ENCODE peak calls at places on chromosome 18, in nine cellular contexts. L is lower leg skin, E is heart right ventricle, C is HFF-Myc, F is epithelial cell of esophagus, A is endodermal cell, X is A673, V is GM23338, S is BE2C. H is an unnamed sample.

GRCh38 chr18:55838841-55839240 is 250.8 kb upstream of the TCF4 start:
- DNase-seq in L (no peak), F (no peak), X (no peak), E (no peak), A (no peak), C (no peak), S (no peak), V (no peak), H (no peak)

GRCh38 chr18:62610509-62611394 is 87.9 kb downstream of the ZCCHC2 start:
- DNase-seq in S (no peak), A (peak), C (no peak), E (no peak), X (no peak), V (peak), L (no peak), F (no peak), H (peak)

GRCh38 chr18:64717026-64717425 is 568.1 kb upstream of the LINC00305 start:
- DNase-seq in C (no peak), L (no peak), V (no peak), F (peak), A (no peak), E (no peak), X (no peak), S (no peak), H (no peak)

GRCh38 chr18:77114564-77115391 is 17.8 kb downstream of the MBP start:
- DNase-seq in V (no peak), L (peak), F (peak), X (no peak), E (peak), S (no peak), A (peak), C (no peak), H (no peak)

GRCh38 chr18:7822435-7823425 is 255.6 kb downstream of the PTPRM start:
- DNase-seq in A (peak), E (peak), F (no peak), C (no peak), V (no peak), L (no peak), X (no peak), S (no peak), H (no peak)

GRCh38 chr18:54957987-54958386 is 1.3 kb downstream of the CCDC68 start:
- DNase-seq in E (no peak), F (peak), X (no peak), V (peak), S (no peak), C (no peak), L (no peak), A (no peak), H (no peak)

GRCh38 chr18:37484893-37485834 is 80.4 kb downstream of the CELF4 start:
- DNase-seq in V (peak), X (peak), A (peak), L (no peak), S (no peak), F (peak), E (no peak), C (no peak), H (peak)

GRCh38 chr18:8499810-8500663 is 109.2 kb upstream of the RAB12 start:
- DNase-seq in V (no peak), L (no peak), A (no peak), C (no peak), X (no peak), S (no peak), F (no peak), E (no peak), H (no peak)

GRCh38 chr18:8785855-8786765 is 80.8 kb downstream of the MTCL1 start:
- DNase-seq in C (no peak), S (no peak), L (no peak), E (no peak), F (no peak), A (no peak), V (no peak), X (no peak), H (no peak)

GRCh38 chr18:72727776-72728175 is 140.0 kb downstream of the NETO1 start:
- DNase-seq in X (no peak), A (no peak), S (no peak), E (no peak), F (peak), V (no peak), L (no peak), C (no peak), H (no peak)

GRCh38 chr18:29307231-29307630 is 1130.3 kb upstream of the CDH2 start:
- DNase-seq in L (no peak), S (no peak), A (no peak), V (no peak), C (no peak), E (no peak), X (no peak), F (no peak), H (no peak)

GRCh38 chr18:28013064-28013463 is 163.9 kb downstream of the CDH2 start:
- DNase-seq in C (peak), S (no peak), E (no peak), A (no peak), F (peak), V (peak), L (no peak), X (peak), H (no peak)

GRCh38 chr18:79797518-79798345 is at the start of gene KCNG2:
- DNase-seq in L (no peak), A (peak), F (peak), V (peak), X (peak), S (peak), E (no peak), C (no peak), H (peak)

GRCh38 chr18:42574871-42575270 is 540.6 kb downstream of the RIT2 start:
- DNase-seq in F (no peak), A (no peak), S (peak), E (no peak), C (no peak), L (no peak), V (no peak), X (no peak), H (no peak)

GRCh38 chr18:30245756-30246515 is 796.6 kb downstream of the DSC3 start:
- DNase-seq in A (no peak), C (no peak), S (no peak), F (no peak), V (no peak), L (no peak), E (no peak), X (no peak), H (no peak)

GRCh38 chr18:9565407-9565806 is 49.0 kb downstream of the PPP4R1 start:
- DNase-seq in V (no peak), S (no peak), C (no peak), L (no peak), A (no peak), X (no peak), F (no peak), E (no peak), H (no peak)

GRCh38 chr18:4399929-4400328 is 55.2 kb downstream of the DLGAP1 start:
- DNase-seq in C (no peak), V (peak), L (no peak), F (no peak), S (no peak), E (no peak), X (no peak), A (no peak), H (no peak)

GRCh38 chr18:55587341-55588000 is 521 bp downstream of the TCF4 start:
- DNase-seq in L (peak), C (peak), X (peak), S (peak), E (peak), F (no peak), A (peak), V (peak), H (peak)

GRCh38 chr18:715626-716025 is 3.2 kb upstream of the ENOSF1 start:
- DNase-seq in X (peak), C (no peak), L (no peak), F (peak), E (no peak), S (no peak), A (no peak), V (no peak), H (no peak)

GRCh38 chr18:56067216-56067611 is 479.2 kb upstream of the TCF4 start:
- DNase-seq in V (no peak), E (no peak), X (no peak), L (no peak), A (no peak), S (no peak), C (no peak), F (no peak), H (no peak)

GRCh38 chr18:44896817-44897216 is 216.1 kb downstream of the SETBP1 start:
- DNase-seq in E (no peak), C (no peak), A (no peak), X (no peak), V (no peak), S (no peak), F (no peak), L (no peak), H (no peak)

GRCh38 chr18:48840491-48840877 is 110.3 kb downstream of the SMAD7 start:
- DNase-seq in F (no peak), X (no peak), A (no peak), L (no peak), S (peak), C (no peak), V (no peak), E (no peak), H (no peak)

GRCh38 chr18:62867521-62867920 is 152.2 kb downstream of the PHLPP1 start:
- DNase-seq in C (no peak), S (no peak), X (no peak), L (no peak), A (no peak), V (no peak), F (no peak), E (no peak), H (no peak)

GRCh38 chr18:67260841-67261240 is 255.7 kb downstream of the DSEL start:
- DNase-seq in X (no peak), A (no peak), F (no peak), E (no peak), C (no peak), V (no peak), S (no peak), L (no peak), H (no peak)

GRCh38 chr18:10023853-10024638 is 110.2 kb downstream of the VAPA start:
- DNase-seq in X (no peak), A (peak), S (no peak), F (no peak), E (no peak), C (no peak), L (no peak), V (no peak), H (no peak)

GRCh38 chr18:76633504-76634259 is 138.6 kb upstream of the ZNF516 start:
- DNase-seq in S (no peak), V (no peak), X (peak), F (no peak), A (no peak), C (no peak), E (no peak), L (no peak), H (no peak)

GRCh38 chr18:23949863-23950262 is 64.7 kb upstream of the TTC39C start:
- DNase-seq in X (no peak), A (peak), F (no peak), L (no peak), C (no peak), E (no peak), S (no peak), V (peak), H (no peak)
- TF ChIP-seq CTCF in X (no peak), A (no peak), F (no peak), L (no peak), C (no peak), E (no peak), S (no peak), V (no peak), H (no peak)

GRCh38 chr18:35137632-35138031 is 96.4 kb downstream of the MAPRE2 start:
- DNase-seq in V (no peak), A (no peak), E (no peak), X (no peak), L (no peak), S (no peak), F (no peak), C (no peak), H (no peak)
- TF ChIP-seq CTCF in V (no peak), A (no peak), E (no peak), X (no peak), L (no peak), S (no peak), F (no peak), C (no peak), H (no peak)

GRCh38 chr18:47595816-47596501 is 334.5 kb downstream of the SMAD2 start:
- DNase-seq in F (peak), S (peak), V (peak), X (peak), E (no peak), A (peak), C (no peak), L (no peak), H (no peak)
- TF ChIP-seq CTCF in F (no peak), S (peak), V (peak), X (peak), E (peak), A (peak), C (peak), L (no peak), H (no peak)

GRCh38 chr18:13726228-13726971 is at the start of the genes FAM210A and RNMT:
- DNase-seq in C (peak), L (peak), X (peak), S (peak), V (peak), F (peak), E (peak), A (peak), H (peak)
- TF ChIP-seq CTCF in C (no peak), L (no peak), X (no peak), S (no peak), V (no peak), F (no peak), E (no peak), A (no peak), H (no peak)

DNA sequence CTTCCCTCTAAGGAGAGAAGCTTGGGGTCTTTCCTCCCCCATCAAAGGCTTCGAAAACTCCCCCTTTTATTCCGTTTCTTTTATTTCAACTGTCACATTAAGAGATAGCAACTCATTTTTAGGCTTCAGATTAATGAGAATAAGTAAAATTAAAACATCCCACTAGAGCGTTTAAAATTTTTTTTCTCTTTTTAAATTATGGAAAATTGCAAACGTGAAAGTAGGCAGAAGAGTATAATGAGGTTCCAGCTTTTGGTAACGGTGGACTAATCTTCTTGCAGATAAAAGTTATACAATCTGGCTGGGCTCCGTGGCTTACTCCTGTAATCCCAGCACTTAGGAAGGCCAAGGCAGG is 21.9 kb upstream of the RMP24 start:
- DNase-seq in A (no peak), C (no peak), L (no peak), E (no peak), V (no peak), F (no peak), S (no peak), X (no peak), H (no peak)
- TF ChIP-seq CTCF in A (no peak), C (no peak), L (no peak), E (no peak), V (no peak), F (no peak), S (no peak), X (peak), H (peak)

GRCh38 chr18:59272971-59273935 is at the start of gene RAX:
- DNase-seq in L (no peak), S (peak), E (no peak), C (no peak), F (no peak), A (peak), V (peak), X (peak), H (peak)
- TF ChIP-seq CTCF in L (no peak), S (no peak), E (no peak), C (peak), F (no peak), A (peak), V (peak), X (peak), H (peak)

GRCh38 chr18:57137847-57138246 is 9.0 kb upstream of the BOD1L2 start:
- DNase-seq in A (no peak), C (no peak), X (no peak), F (no peak), E (no peak), V (no peak), L (no peak), S (no peak), H (no peak)

GRCh38 chr18:57131782-57132181 is 15.1 kb upstream of the BOD1L2 start:
- DNase-seq in V (no peak), L (no peak), S (no peak), F (no peak), A (no peak), X (no peak), C (no peak), E (no peak), H (no peak)

GRCh38 chr18:57134564-57135211 is 12.2 kb upstream of the BOD1L2 start:
- DNase-seq in E (no peak), X (no peak), V (peak), S (no peak), C (no peak), L (no peak), F (peak), A (peak), H (no peak)

GRCh38 chr18:57141208-57142129 is 5.4 kb upstream of the BOD1L2 start:
- DNase-seq in E (no peak), S (no peak), V (no peak), L (no peak), F (peak), X (no peak), C (no peak), A (no peak), H (no peak)

GRCh38 chr18:57135705-57136104 is 11.2 kb upstream of the BOD1L2 start:
- DNase-seq in S (no peak), F (no peak), A (no peak), X (no peak), C (no peak), L (no peak), V (peak), E (no peak), H (no peak)
- TF ChIP-seq CTCF in S (peak), F (peak), A (peak), X (no peak), C (no peak), L (no peak), V (peak), E (no peak), H (no peak)

GRCh38 chr18:47817017-47817911 is 113.2 kb downstream of the SMAD2 start:
- DNase-seq in S (no peak), C (no peak), F (no peak), A (no peak), V (no peak), X (no peak), E (no peak), L (no peak), H (no peak)
- TF ChIP-seq CTCF in S (no peak), C (no peak), F (no peak), A (no peak), V (no peak), X (no peak), E (no peak), L (no peak), H (no peak)

GRCh38 chr18:34723143-34723542 is 13.0 kb downstream of the DTNA start:
- DNase-seq in F (no peak), X (peak), S (no peak), A (no peak), E (no peak), L (no peak), V (no peak), C (no peak), H (no peak)
- TF ChIP-seq CTCF in F (no peak), X (no peak), S (no peak), A (no peak), E (no peak), L (no peak), V (no peak), C (no peak), H (no peak)